ENCODE peak calls at places on chromosome 11, in nine cellular contexts. P is stimulated activated CD4-positive, alpha-beta T cell treated with anti-CD3 and anti-CD28 coated beads, Interleukin-2, amount 100 ng/mL, for 48 hours; U is activated effector memory CD4-positive, alpha-beta T cell treated with anti-CD3 and anti-CD28 coated beads, Interleukin-2, amount 50 U/mL, for 16 hours; B is LHCN-M2; F is ELF-1; Z is activated T-cell treated with anti-CD3 and anti-CD28 coated beads for 1 hour; E is OCI-LY7; L is lower lobe of right lung; K is activated CD8-positive, alpha-beta memory T cell treated with anti-CD3 and anti-CD28 coated beads, Interleukin-2, amount 10 ng/mL, durations not matched to agents 7 days and 5 days. J is an unnamed sample.
A peak's percentile ranks its signal among the peaks of the same experiment; 100 is the strongest.

GRCh38 chr11:130103296-130103814 is 33.7 kb downstream of the APLP2 start:
- DNase-seq in U (no peak), B (peak; percentile 99), Z (no peak), E (no peak), P (no peak), L (no peak), K (no peak), F (no peak), J (no peak)

GRCh38 chr11:29482510-29482909 is 534.3 kb downstream of the KCNA4 start:
- DNase-seq in F (no peak), Z (no peak), E (no peak), K (no peak), U (no peak), P (no peak), L (no peak), B (no peak), J (no peak)

GRCh38 chr11:8719260-8720190 is 36.9 kb downstream of the RPL27A start:
- DNase-seq in E (no peak), Z (no peak), P (no peak), K (no peak), F (peak; percentile 67), U (no peak), B (peak; percentile 98), L (no peak), J (no peak)

GRCh38 chr11:67506426-67507032 is 1.4 kb upstream of the PITPNM1 start:
- DNase-seq in K (no peak), U (no peak), L (no peak), F (no peak), B (no peak), Z (no peak), P (no peak), E (peak; percentile 47), J (no peak)

GRCh38 chr11:26187639-26188038 is 144.3 kb upstream of the ANO3 start:
- DNase-seq in B (peak; percentile 73), E (no peak), Z (no peak), F (no peak), K (no peak), U (no peak), P (no peak), L (no peak), J (no peak)

GRCh38 chr11:78244546-78245315 is 56.0 kb downstream of the USP35 start:
- DNase-seq in L (no peak), K (no peak), E (no peak), B (peak; percentile 74), P (no peak), Z (no peak), F (no peak), U (no peak), J (no peak)

GRCh38 chr11:115598502-115598901 is 94.3 kb upstream of the CADM1 start:
- DNase-seq in E (no peak), Z (no peak), U (no peak), P (no peak), B (no peak), L (no peak), K (no peak), F (no peak), J (no peak)

GRCh38 chr11:14075679-14076078 is 113.2 kb downstream of the SPON1 start:
- DNase-seq in K (no peak), E (no peak), P (no peak), B (no peak), L (no peak), Z (no peak), F (no peak), U (no peak), J (no peak)

GRCh38 chr11:122115520-122116343 is at the start of gene BLID:
- DNase-seq in L (peak; percentile 75), K (no peak), E (peak; percentile 6), F (peak; percentile 73), P (no peak), Z (no peak), U (no peak), B (no peak), J (no peak)

GRCh38 chr11:59822989-59823566 is 12.5 kb upstream of the MRPL16 start:
- DNase-seq in L (no peak), P (no peak), E (peak; percentile 84), B (peak; percentile 57), Z (no peak), K (peak; percentile 56), U (no peak), F (no peak), J (no peak)

GRCh38 chr11:21933095-21933494 is 259.8 kb upstream of the ANO5 start:
- DNase-seq in U (no peak), P (no peak), K (no peak), Z (no peak), B (no peak), L (no peak), F (no peak), E (no peak), J (no peak)

GRCh38 chr11:31557991-31558390 is 48.4 kb downstream of the ELP4 start:
- DNase-seq in F (no peak), Z (no peak), L (no peak), K (no peak), E (no peak), B (no peak), U (no peak), P (no peak), J (no peak)